ENCODE peak calls at places on chromosome 9, in six cellular contexts. N is AML-193, D is uterus, K is NB4, B is HTR-8/SVneo, S is T-cell. X is an unnamed sample.

GRCh38 chr9:135376511-135377173 is 102.9 kb upstream of the PPP1R26 start:
- DNase-seq in N (no peak), D (no peak), K (no peak), B (no peak), S (no peak), X (no peak)

GRCh38 chr9:5813837-5814236 is 19.1 kb downstream of the ERMP1 start:
- DNase-seq in N (no peak), D (no peak), K (no peak), B (no peak), S (no peak), X (no peak)

GRCh38 chr9:113875917-113876805 is at the start of gene ZNF618:
- DNase-seq in N (no peak), D (no peak), K (peak; percentile 55), B (no peak), S (no peak), X (no peak)

GRCh38 chr9:86034863-86035734 is 64.3 kb downstream of the GOLM1 start:
- DNase-seq in N (peak; percentile 23), D (peak; percentile 38), K (peak; percentile 79), B (peak; percentile 18), S (no peak), X (no peak)

GRCh38 chr9:121299467-121300282 is 31.7 kb downstream of the GSN start:
- DNase-seq in N (no peak), D (peak; percentile 77), K (no peak), B (peak; percentile 34), S (no peak), X (no peak)

GRCh38 chr9:7983361-7983974 is 183.9 kb upstream of the DMAC1 start:
- DNase-seq in N (no peak), D (no peak), K (no peak), B (no peak), S (no peak), X (no peak)

GRCh38 chr9:116336133-116336862 is 182.7 kb downstream of the PAPPA start:
- DNase-seq in N (no peak), D (no peak), K (peak; percentile 9), B (no peak), S (no peak), X (no peak)

GRCh38 chr9:130041648-130042405 is 1.2 kb downstream of the FNBP1 start:
- DNase-seq in N (no peak), D (peak; percentile 28), K (no peak), B (no peak), S (no peak), X (no peak)

GRCh38 chr9:116279230-116279629 is 125.6 kb downstream of the PAPPA start:
- DNase-seq in N (no peak), D (no peak), K (no peak), B (no peak), S (no peak), X (no peak)

GRCh38 chr9:38118862-38119435 is 49.9 kb upstream of the SHB start:
- DNase-seq in N (no peak), D (no peak), K (peak; percentile 4), B (no peak), S (no peak), X (no peak)

GRCh38 chr9:27564685-27565084 is 8.6 kb downstream of the C9orf72 start:
- DNase-seq in N (no peak), D (no peak), K (no peak), B (no peak), S (no peak), X (no peak)

GRCh38 chr9:128243486-128244415 is 32.1 kb downstream of the GOLGA2 start:
- DNase-seq in N (no peak), D (no peak), K (no peak), B (no peak), S (no peak), X (no peak)

GRCh38 chr9:110260911-110261310 is 4.6 kb upstream of the TXN start:
- DNase-seq in N (no peak), D (no peak), K (no peak), B (no peak), S (no peak), X (no peak)

GRCh38 chr9:122172131-122172530 is 12.4 kb downstream of the MORN5 start:
- DNase-seq in N (no peak), D (no peak), K (no peak), B (no peak), S (no peak), X (no peak)

GRCh38 chr9:17018001-17018491 is 116.8 kb upstream of the CNTLN start:
- DNase-seq in N (no peak), D (no peak), K (no peak), B (no peak), S (no peak), X (no peak)

GRCh38 chr9:113674436-113674835 is 201.7 kb upstream of the ZNF618 start:
- DNase-seq in N (no peak), D (no peak), K (no peak), B (no peak), S (no peak), X (no peak)

GRCh38 chr9:34059231-34059720 is 10.6 kb upstream of the UBAP2 start:
- DNase-seq in N (no peak), D (no peak), K (no peak), B (no peak), S (no peak), X (no peak)

GRCh38 chr9:120711354-120711753 is 2.9 kb downstream of the MEGF9 start:
- DNase-seq in N (no peak), D (no peak), K (no peak), B (no peak), S (no peak), X (no peak)

GRCh38 chr9:127187231-127187956 is 65.0 kb upstream of the ANGPTL2 start:
- DNase-seq in N (no peak), D (peak; percentile 93), K (no peak), B (peak; percentile 76), S (no peak), X (no peak)

GRCh38 chr9:35749515-35750255 is 598 bp downstream of the RGP1 start:
- DNase-seq in N (peak; percentile 12), D (peak; percentile 50), K (no peak), B (no peak), S (peak; percentile 24), X (no peak)

GRCh38 chr9:98357921-98358535 is 102.6 kb upstream of the TBC1D2 start:
- DNase-seq in N (no peak), D (no peak), K (no peak), B (no peak), S (no peak), X (no peak)

GRCh38 chr9:127545196-127546124 is 66.6 kb upstream of the STXBP1 start:
- DNase-seq in N (no peak), D (no peak), K (no peak), B (no peak), S (no peak), X (no peak)

GRCh38 chr9:92510747-92511146 is 25.0 kb downstream of the ECM2 start:
- DNase-seq in N (no peak), D (no peak), K (no peak), B (no peak), S (no peak), X (no peak)

GRCh38 chr9:114076237-114077161 is 1.6 kb downstream of the AMBP start:
- DNase-seq in N (no peak), D (no peak), K (no peak), B (no peak), S (no peak), X (no peak)

GRCh38 chr9:15086096-15087030 is 176.1 kb upstream of the FREM1 start:
- DNase-seq in N (no peak), D (no peak), K (no peak), B (no peak), S (no peak), X (no peak)

GRCh38 chr9:95572370-95573151 is 55.8 kb upstream of the PTCH1 start:
- DNase-seq in N (no peak), D (no peak), K (no peak), B (no peak), S (no peak), X (no peak)

GRCh38 chr9:112644449-112644965 is 73.4 kb downstream of the INIP start:
- DNase-seq in N (no peak), D (no peak), K (no peak), B (no peak), S (no peak), X (no peak)

GRCh38 chr9:69471433-69471832 is 146.4 kb downstream of the ENTREP1 start:
- DNase-seq in N (no peak), D (no peak), K (no peak), B (no peak), S (no peak), X (no peak)

GRCh38 chr9:93667627-93668026 is 91.2 kb downstream of the PHF2 start:
- DNase-seq in N (no peak), D (no peak), K (no peak), B (no peak), S (no peak), X (no peak)

GRCh38 chr9:37730840-37731239 is 22.8 kb upstream of the TRMT10B start:
- DNase-seq in N (no peak), D (no peak), K (no peak), B (no peak), S (no peak), X (no peak)

GRCh38 chr9:12698293-12698692 is 5.1 kb downstream of the TYRP1 start:
- DNase-seq in N (no peak), D (no peak), K (no peak), B (no peak), S (no peak), X (no peak)

GRCh38 chr9:84258371-84258770 is 82.2 kb downstream of the SLC28A3 start:
- DNase-seq in N (no peak), D (no peak), K (no peak), B (no peak), S (no peak), X (no peak)